ENCODE peak calls at places on chromosomes 11 and 22, in six cellular contexts. G is progenitor cell of endocrine pancreas, J is A549, N is GM10248, F is upper lobe of right lung, D is esophagus muscularis mucosa. Q is an unnamed sample.

GRCh38 chr11:12862761-12863469 is 146.2 kb upstream of the RASSF10 start:
- DNase-seq in G (no peak), J (peak; percentile 26), D (no peak), N (no peak), F (no peak), Q (no peak)

GRCh38 chr22:49488943-49489342 is 338.7 kb downstream of the BRD1 start:
- DNase-seq in F (no peak), J (no peak), D (no peak), N (no peak), G (no peak), Q (no peak)

GRCh38 chr22:20465759-20466077 is 28.1 kb upstream of the SCARF2 start:
- DNase-seq in N (no peak), J (no peak), F (no peak), G (no peak), D (no peak), Q (no peak)

GRCh38 chr11:123536690-123537437 is 106.8 kb downstream of the GRAMD1B start:
- DNase-seq in J (peak; percentile 20), D (no peak), G (no peak), N (no peak), F (no peak), Q (no peak)

GRCh38 chr11:109362059-109362458 is 59.9 kb upstream of the C11orf87 start:
- DNase-seq in N (no peak), G (no peak), F (no peak), J (no peak), D (peak; percentile 7), Q (no peak)

GRCh38 chr11:119671048-119671447 is 58.0 kb downstream of the NECTIN1 start:
- DNase-seq in N (no peak), G (no peak), F (no peak), J (no peak), D (no peak), Q (no peak)

GRCh38 chr11:73085189-73085875 is 56.8 kb downstream of the FCHSD2 start:
- DNase-seq in D (no peak), J (peak; percentile 59), N (peak; percentile 24), F (no peak), G (no peak), Q (no peak)

GRCh38 chr11:45802531-45803317 is 2.2 kb upstream of the SLC35C1 start:
- DNase-seq in J (no peak), F (no peak), D (no peak), N (no peak), G (no peak), Q (peak; percentile 49)

GRCh38 chr11:85752201-85752889 is 58.6 kb downstream of the SYTL2 start:
- DNase-seq in D (no peak), G (no peak), N (no peak), J (no peak), F (no peak), Q (no peak)

GRCh38 chr11:35747638-35748037 is 85.1 kb downstream of the TRIM44 start:
- DNase-seq in N (no peak), F (no peak), D (no peak), J (no peak), G (no peak), Q (no peak)

GRCh38 chr11:30855383-30856006 is 269.3 kb upstream of the MPPED2 start:
- DNase-seq in D (no peak), F (no peak), G (no peak), N (no peak), J (peak; percentile 9), Q (no peak)
- TF ChIP-seq CTCF in D (peak; percentile 48), F (peak; percentile 32), G (peak; percentile 60), N (no peak), J (peak; percentile 44), Q (peak; percentile 10)

GRCh38 chr11:86940122-86940777 is 14.9 kb downstream of the FZD4 start:
- DNase-seq in J (no peak), G (no peak), N (no peak), F (no peak), D (no peak), Q (no peak)
- TF ChIP-seq CTCF in J (no peak), G (no peak), N (no peak), F (peak; percentile 9), D (peak; percentile 23), Q (no peak)

GRCh38 chr11:120931057-120931779 is 92.7 kb upstream of the TBCEL start:
- DNase-seq in D (no peak), F (no peak), N (no peak), G (no peak), J (peak; percentile 6), Q (no peak)
- TF ChIP-seq CTCF in D (no peak), F (no peak), N (no peak), G (peak; percentile 14), J (no peak), Q (no peak)

GRCh38 chr11:114892381-114893197 is 214.3 kb downstream of the NXPE2 start:
- DNase-seq in N (no peak), D (peak; percentile 19), F (no peak), J (peak; percentile 1), G (no peak), Q (no peak)
- TF ChIP-seq CTCF in N (peak; percentile 11), D (no peak), F (peak; percentile 23), J (no peak), G (peak; percentile 49), Q (no peak)

GRCh38 chr11:10906521-10906920 is 48.7 kb upstream of the ZBED5 start:
- DNase-seq in D (no peak), J (peak; percentile 61), N (no peak), G (no peak), F (no peak), Q (no peak)
- TF ChIP-seq CTCF in D (peak; percentile 18), J (peak; percentile 24), N (no peak), G (no peak), F (no peak), Q (no peak)

GRCh38 chr11:33716236-33716635 is 15.6 kb upstream of the C11orf91 start:
- DNase-seq in J (peak; percentile 62), D (no peak), N (no peak), G (no peak), F (no peak), Q (no peak)
- TF ChIP-seq CTCF in J (peak; percentile 57), D (peak; percentile 46), N (peak; percentile 63), G (peak; percentile 21), F (peak; percentile 32), Q (no peak)

GRCh38 chr11:60485987-60486386 is 6.6 kb upstream of the MS4A12 start:
- DNase-seq in J (peak; percentile 37), F (no peak), G (no peak), D (no peak), N (peak; percentile 85), Q (no peak)
- TF ChIP-seq CTCF in J (peak; percentile 19), F (peak; percentile 40), G (peak; percentile 70), D (no peak), N (peak; percentile 92), Q (no peak)

DNA sequence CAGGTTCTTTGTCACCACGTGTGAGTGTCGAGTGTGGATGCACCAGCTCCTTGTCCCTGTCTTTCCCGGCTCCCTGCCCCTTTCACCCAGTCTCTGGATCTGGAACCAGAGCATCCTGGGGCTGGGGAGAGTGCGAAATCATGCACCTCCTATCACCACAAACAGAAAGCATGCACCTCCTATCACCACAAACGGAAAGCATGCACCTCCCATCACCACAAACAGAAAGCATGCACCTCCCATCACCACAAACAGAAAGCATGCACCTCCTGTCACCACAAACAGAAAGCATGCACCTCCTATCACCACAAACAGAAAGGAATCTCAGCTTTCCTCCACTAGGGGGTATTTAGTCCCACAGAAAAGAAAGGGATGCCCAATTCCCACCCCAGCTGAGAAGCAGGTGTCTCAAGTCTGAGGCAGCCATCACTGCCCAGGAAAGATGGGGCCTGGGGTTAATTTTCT is 5.9 kb upstream of the GLB1L3 start:
- DNase-seq in F (no peak), J (no peak), D (no peak), N (no peak), G (no peak), Q (no peak)
- TF ChIP-seq CTCF in F (no peak), J (no peak), D (no peak), N (peak; percentile 7), G (peak; percentile 31), Q (no peak)